ENCODE peak calls at places on chromosomes 16 and 17, in five cellular contexts. One of them, this sample, is unnamed.

GRCh38 chr17:17681744-17682292 is 560 bp downstream of the RAI1 start:
- DNase-seq in brain microvascular endothelial cell: no peak
- DNase-seq in B cell: no peak
- DNase-seq in CD8-positive, alpha-beta T cell: peak; percentile 28
- DNase-seq in heart right ventricle: peak; percentile 60
- DNase-seq in this sample: no peak

GRCh38 chr16:87979352-87979751 is 28.1 kb downstream of the BANP start:
- DNase-seq in brain microvascular endothelial cell: no peak
- DNase-seq in B cell: no peak
- DNase-seq in CD8-positive, alpha-beta T cell: no peak
- DNase-seq in heart right ventricle: peak; percentile 46
- DNase-seq in this sample: no peak

GRCh38 chr17:40022961-40023541 is 7.8 kb downstream of the CSF3 start:
- DNase-seq in brain microvascular endothelial cell: no peak
- DNase-seq in B cell: no peak
- DNase-seq in CD8-positive, alpha-beta T cell: no peak
- DNase-seq in heart right ventricle: no peak
- DNase-seq in this sample: no peak

GRCh38 chr17:82384051-82384729 is 12.6 kb downstream of the UTS2R start:
- DNase-seq in brain microvascular endothelial cell: no peak
- DNase-seq in B cell: no peak
- DNase-seq in CD8-positive, alpha-beta T cell: no peak
- DNase-seq in heart right ventricle: no peak
- DNase-seq in this sample: no peak

GRCh38 chr16:57386381-57386951 is 14.2 kb downstream of the CX3CL1 start:
- DNase-seq in brain microvascular endothelial cell: peak; percentile 65
- DNase-seq in B cell: no peak
- DNase-seq in CD8-positive, alpha-beta T cell: no peak
- DNase-seq in heart right ventricle: peak; percentile 68
- DNase-seq in this sample: no peak

GRCh38 chr17:28916302-28916934 is 13.5 kb upstream of the DHRS13 start:
- DNase-seq in brain microvascular endothelial cell: no peak
- DNase-seq in B cell: peak; percentile 67
- DNase-seq in CD8-positive, alpha-beta T cell: peak; percentile 47
- DNase-seq in heart right ventricle: no peak
- DNase-seq in this sample: no peak

GRCh38 chr17:29388937-29389336 is 1.2 kb upstream of the TAOK1 start:
- DNase-seq in brain microvascular endothelial cell: no peak
- DNase-seq in B cell: no peak
- DNase-seq in CD8-positive, alpha-beta T cell: no peak
- DNase-seq in heart right ventricle: no peak
- DNase-seq in this sample: no peak

GRCh38 chr16:88456356-88457292 is 3.5 kb downstream of the ZFPM1 start:
- DNase-seq in brain microvascular endothelial cell: no peak
- DNase-seq in B cell: peak; percentile 83
- DNase-seq in CD8-positive, alpha-beta T cell: peak; percentile 62
- DNase-seq in heart right ventricle: no peak
- DNase-seq in this sample: no peak

GRCh38 chr17:1227917-1228751 is 42.1 kb upstream of the BHLHA9 start:
- DNase-seq in brain microvascular endothelial cell: no peak
- DNase-seq in B cell: peak; percentile 75
- DNase-seq in CD8-positive, alpha-beta T cell: peak; percentile 42
- DNase-seq in heart right ventricle: peak; percentile 36
- DNase-seq in this sample: no peak

GRCh38 chr17:59846391-59847165 is 46.2 kb downstream of the TUBD1 start:
- DNase-seq in brain microvascular endothelial cell: peak; percentile 66
- DNase-seq in B cell: peak; percentile 58
- DNase-seq in CD8-positive, alpha-beta T cell: no peak
- DNase-seq in heart right ventricle: no peak
- DNase-seq in this sample: no peak

GRCh38 chr17:65283704-65284103 is 146.5 kb downstream of the RGS9 start:
- DNase-seq in brain microvascular endothelial cell: no peak
- DNase-seq in B cell: no peak
- DNase-seq in CD8-positive, alpha-beta T cell: no peak
- DNase-seq in heart right ventricle: no peak
- DNase-seq in this sample: no peak

GRCh38 chr16:8848939-8849391 is 19.8 kb downstream of the CARHSP1 start:
- DNase-seq in brain microvascular endothelial cell: peak; percentile 77
- DNase-seq in B cell: no peak
- DNase-seq in CD8-positive, alpha-beta T cell: no peak
- DNase-seq in heart right ventricle: peak; percentile 2
- DNase-seq in this sample: no peak

GRCh38 chr17:81508639-81509047 is 4.0 kb downstream of the ACTG1 start:
- DNase-seq in brain microvascular endothelial cell: no peak
- DNase-seq in B cell: no peak
- DNase-seq in CD8-positive, alpha-beta T cell: no peak
- DNase-seq in heart right ventricle: no peak
- DNase-seq in this sample: no peak

GRCh38 chr17:64356304-64356686 is 34.4 kb downstream of the PECAM1 start:
- DNase-seq in brain microvascular endothelial cell: no peak
- DNase-seq in B cell: no peak
- DNase-seq in CD8-positive, alpha-beta T cell: no peak
- DNase-seq in heart right ventricle: no peak
- DNase-seq in this sample: no peak

GRCh38 chr16:8679156-8679555 is 4.7 kb downstream of the ABAT start:
- DNase-seq in brain microvascular endothelial cell: no peak
- DNase-seq in B cell: no peak
- DNase-seq in CD8-positive, alpha-beta T cell: no peak
- DNase-seq in heart right ventricle: no peak
- DNase-seq in this sample: no peak

GRCh38 chr17:320139-320538 is 32.5 kb downstream of the RPH3AL start:
- DNase-seq in brain microvascular endothelial cell: no peak
- DNase-seq in B cell: no peak
- DNase-seq in CD8-positive, alpha-beta T cell: no peak
- DNase-seq in heart right ventricle: no peak
- DNase-seq in this sample: no peak

GRCh38 chr17:58487589-58488427 is at the start of gene HSF5:
- DNase-seq in brain microvascular endothelial cell: no peak
- DNase-seq in B cell: peak; percentile 86
- DNase-seq in CD8-positive, alpha-beta T cell: peak; percentile 76
- DNase-seq in heart right ventricle: no peak
- DNase-seq in this sample: peak; percentile 56

GRCh38 chr17:8371786-8372185 is 4.7 kb downstream of the KRABD2 start:
- DNase-seq in brain microvascular endothelial cell: no peak
- DNase-seq in B cell: no peak
- DNase-seq in CD8-positive, alpha-beta T cell: no peak
- DNase-seq in heart right ventricle: no peak
- DNase-seq in this sample: no peak

GRCh38 chr17:80946449-80946848 is 45.2 kb upstream of the CHMP6 start:
- DNase-seq in brain microvascular endothelial cell: no peak
- DNase-seq in B cell: no peak
- DNase-seq in CD8-positive, alpha-beta T cell: no peak
- DNase-seq in heart right ventricle: no peak
- DNase-seq in this sample: no peak

GRCh38 chr16:48542966-48543365 is 67.0 kb downstream of the N4BP1 start:
- DNase-seq in brain microvascular endothelial cell: no peak
- DNase-seq in B cell: no peak
- DNase-seq in CD8-positive, alpha-beta T cell: no peak
- DNase-seq in heart right ventricle: no peak
- DNase-seq in this sample: no peak

GRCh38 chr16:48540222-48540900 is 69.6 kb downstream of the N4BP1 start:
- DNase-seq in brain microvascular endothelial cell: no peak
- DNase-seq in B cell: no peak
- DNase-seq in CD8-positive, alpha-beta T cell: no peak
- DNase-seq in heart right ventricle: no peak
- DNase-seq in this sample: no peak

GRCh38 chr16:48539485-48540221 is 70.3 kb downstream of the N4BP1 start:
- DNase-seq in brain microvascular endothelial cell: no peak
- DNase-seq in B cell: no peak
- DNase-seq in CD8-positive, alpha-beta T cell: no peak
- DNase-seq in heart right ventricle: no peak
- DNase-seq in this sample: no peak

GRCh38 chr16:48541108-48541786 is 68.7 kb downstream of the N4BP1 start:
- DNase-seq in brain microvascular endothelial cell: no peak
- DNase-seq in B cell: no peak
- DNase-seq in CD8-positive, alpha-beta T cell: no peak
- DNase-seq in heart right ventricle: no peak
- DNase-seq in this sample: no peak

GRCh38 chr16:48542020-48542473 is 67.9 kb downstream of the N4BP1 start:
- DNase-seq in brain microvascular endothelial cell: peak; percentile 37
- DNase-seq in B cell: peak; percentile 59
- DNase-seq in CD8-positive, alpha-beta T cell: no peak
- DNase-seq in heart right ventricle: peak; percentile 37
- DNase-seq in this sample: peak; percentile 67
- TF ChIP-seq CTCF in brain microvascular endothelial cell: peak; percentile 79
- TF ChIP-seq CTCF in B cell: peak; percentile 73
- TF ChIP-seq CTCF in CD8-positive, alpha-beta T cell: peak; percentile 14
- TF ChIP-seq CTCF in heart right ventricle: peak; percentile 60
- TF ChIP-seq CTCF in this sample: peak; percentile 64

GRCh38 chr17:9408381-9408780 is 167.2 kb downstream of the STX8 start:
- DNase-seq in brain microvascular endothelial cell: peak; percentile 15
- DNase-seq in B cell: no peak
- DNase-seq in CD8-positive, alpha-beta T cell: no peak
- DNase-seq in heart right ventricle: no peak
- DNase-seq in this sample: no peak

GRCh38 chr17:9401434-9401833 is 174.2 kb downstream of the STX8 start:
- DNase-seq in brain microvascular endothelial cell: peak; percentile 49
- DNase-seq in B cell: no peak
- DNase-seq in CD8-positive, alpha-beta T cell: no peak
- DNase-seq in heart right ventricle: no peak
- DNase-seq in this sample: no peak

GRCh38 chr17:9406046-9406631 is 169.5 kb downstream of the STX8 start:
- DNase-seq in brain microvascular endothelial cell: no peak
- DNase-seq in B cell: no peak
- DNase-seq in CD8-positive, alpha-beta T cell: no peak
- DNase-seq in heart right ventricle: no peak
- DNase-seq in this sample: no peak

GRCh38 chr17:9403207-9403606 is 172.4 kb downstream of the STX8 start:
- DNase-seq in brain microvascular endothelial cell: no peak
- DNase-seq in B cell: no peak
- DNase-seq in CD8-positive, alpha-beta T cell: no peak
- DNase-seq in heart right ventricle: no peak
- DNase-seq in this sample: no peak

GRCh38 chr17:9402590-9403199 is 172.9 kb downstream of the STX8 start:
- DNase-seq in brain microvascular endothelial cell: peak; percentile 25
- DNase-seq in B cell: no peak
- DNase-seq in CD8-positive, alpha-beta T cell: no peak
- DNase-seq in heart right ventricle: no peak
- DNase-seq in this sample: no peak
- TF ChIP-seq CTCF in brain microvascular endothelial cell: peak; percentile 61
- TF ChIP-seq CTCF in B cell: peak; percentile 26
- TF ChIP-seq CTCF in CD8-positive, alpha-beta T cell: no peak
- TF ChIP-seq CTCF in heart right ventricle: peak; percentile 53
- TF ChIP-seq CTCF in this sample: peak; percentile 63

GRCh38 chr17:50830298-50830697 is 5.1 kb upstream of the WFIKKN2 start:
- DNase-seq in brain microvascular endothelial cell: peak; percentile 28
- DNase-seq in B cell: no peak
- DNase-seq in CD8-positive, alpha-beta T cell: no peak
- DNase-seq in heart right ventricle: no peak
- DNase-seq in this sample: no peak
- TF ChIP-seq CTCF in brain microvascular endothelial cell: no peak
- TF ChIP-seq CTCF in B cell: no peak
- TF ChIP-seq CTCF in CD8-positive, alpha-beta T cell: no peak
- TF ChIP-seq CTCF in heart right ventricle: no peak
- TF ChIP-seq CTCF in this sample: no peak

DNA sequence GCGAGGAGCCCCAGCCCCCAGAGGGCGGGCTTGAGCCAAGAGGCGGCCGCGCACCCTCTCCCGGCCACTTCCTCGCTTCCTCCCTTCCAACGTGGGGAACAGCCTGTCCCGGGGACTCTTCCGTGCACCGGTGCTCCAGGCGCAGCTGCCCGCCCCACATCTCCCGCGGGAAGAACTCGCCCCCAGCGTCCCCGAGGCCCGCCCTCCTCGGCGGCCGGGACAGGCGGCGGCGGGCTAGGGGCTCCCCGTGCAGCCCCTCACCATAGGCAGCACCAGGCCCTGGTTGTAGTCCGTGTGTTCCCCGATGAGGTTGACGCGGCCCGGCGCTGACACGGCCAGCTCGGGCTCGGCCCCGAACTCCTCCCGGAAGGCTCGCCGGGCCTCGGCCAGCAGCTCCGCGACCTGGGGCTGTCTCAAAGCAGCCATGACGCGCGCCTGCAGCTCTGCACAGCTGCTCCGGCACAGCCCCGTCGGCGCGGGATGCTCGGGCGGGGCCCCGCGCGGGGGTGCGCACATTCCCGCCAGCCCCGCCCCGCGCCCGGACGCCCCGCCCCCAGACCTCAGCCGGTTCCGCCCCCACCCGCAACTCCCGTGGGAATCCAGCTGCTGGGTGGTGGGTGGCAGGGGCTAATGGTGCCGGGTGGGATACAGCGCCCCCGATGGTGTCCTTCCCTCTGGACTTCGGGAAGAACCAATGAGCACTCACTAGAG is at the start of gene GALK1:
- DNase-seq in brain microvascular endothelial cell: peak; percentile 25
- DNase-seq in B cell: peak; percentile 81
- DNase-seq in CD8-positive, alpha-beta T cell: peak; percentile 70
- DNase-seq in heart right ventricle: peak; percentile 73
- DNase-seq in this sample: peak; percentile 72
- TF ChIP-seq CTCF in brain microvascular endothelial cell: peak; percentile 78
- TF ChIP-seq CTCF in B cell: peak; percentile 78
- TF ChIP-seq CTCF in CD8-positive, alpha-beta T cell: peak; percentile 40
- TF ChIP-seq CTCF in heart right ventricle: peak; percentile 83
- TF ChIP-seq CTCF in this sample: peak; percentile 83

GRCh38 chr16:62709856-62710255 is 673.6 kb upstream of the CDH8 start:
- DNase-seq in brain microvascular endothelial cell: no peak
- DNase-seq in B cell: no peak
- DNase-seq in CD8-positive, alpha-beta T cell: no peak
- DNase-seq in heart right ventricle: no peak
- DNase-seq in this sample: no peak

GRCh38 chr16:62715701-62716100 is 679.5 kb upstream of the CDH8 start:
- DNase-seq in brain microvascular endothelial cell: no peak
- DNase-seq in B cell: no peak
- DNase-seq in CD8-positive, alpha-beta T cell: no peak
- DNase-seq in heart right ventricle: no peak
- DNase-seq in this sample: no peak

DNA sequence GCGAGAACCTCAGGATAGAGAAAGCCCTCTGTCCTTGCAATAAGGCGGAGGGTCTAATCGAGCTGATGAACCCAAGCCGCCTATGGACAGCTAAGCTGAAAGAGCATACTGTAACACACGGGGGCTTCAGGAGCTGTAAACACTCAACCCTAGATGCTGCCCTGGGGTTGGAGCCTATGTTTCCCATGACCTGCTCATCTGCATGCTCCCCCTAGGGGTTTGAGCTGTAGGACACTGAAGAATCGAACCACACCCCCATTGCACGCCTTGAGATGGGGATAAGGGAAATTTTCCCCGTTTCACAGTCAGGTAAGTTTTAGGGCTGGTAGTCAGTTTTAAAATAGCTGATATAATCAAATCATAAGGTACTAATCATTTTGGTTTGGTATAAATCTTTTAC is 675.6 kb upstream of the CDH8 start:
- DNase-seq in brain microvascular endothelial cell: no peak
- DNase-seq in B cell: no peak
- DNase-seq in CD8-positive, alpha-beta T cell: no peak
- DNase-seq in heart right ventricle: no peak
- DNase-seq in this sample: no peak
- TF ChIP-seq CTCF in brain microvascular endothelial cell: no peak
- TF ChIP-seq CTCF in B cell: no peak
- TF ChIP-seq CTCF in CD8-positive, alpha-beta T cell: no peak
- TF ChIP-seq CTCF in heart right ventricle: no peak
- TF ChIP-seq CTCF in this sample: no peak

GRCh38 chr16:84471966-84472365 is 32.5 kb downstream of the MEAK7 start:
- DNase-seq in brain microvascular endothelial cell: no peak
- DNase-seq in B cell: no peak
- DNase-seq in CD8-positive, alpha-beta T cell: no peak
- DNase-seq in heart right ventricle: no peak
- DNase-seq in this sample: no peak
- TF ChIP-seq CTCF in brain microvascular endothelial cell: no peak
- TF ChIP-seq CTCF in B cell: no peak
- TF ChIP-seq CTCF in CD8-positive, alpha-beta T cell: no peak
- TF ChIP-seq CTCF in heart right ventricle: no peak
- TF ChIP-seq CTCF in this sample: no peak

This sample was measured in CD14-positive monocyte.